ENCODE peak calls at places on chromosomes 3 and 15, in four cellular contexts. P is D721Med, D is H7, N is lung. Y is an unnamed sample.

GRCh38 chr3:51581529-51581928 is 43.0 kb downstream of the RAD54L2 start:
- DNase-seq in P (peak), D (no peak), N (no peak), Y (no peak)

GRCh38 chr3:53258600-53259426 is 3.0 kb upstream of the TKT start:
- DNase-seq in P (no peak), D (peak), N (no peak), Y (no peak)

GRCh38 chr3:187925326-187925725 is 180.1 kb upstream of the BCL6 start:
- DNase-seq in P (no peak), D (no peak), N (no peak), Y (no peak)

GRCh38 chr3:46162975-46163550 is 45.0 kb downstream of the CCR1 start:
- DNase-seq in P (no peak), D (no peak), N (no peak), Y (peak)

GRCh38 chr15:67840747-67841634 is 1.1 kb upstream of the RNU6-1 start:
- DNase-seq in P (no peak), D (peak), N (no peak), Y (no peak)

GRCh38 chr15:75024102-75024636 is 779 bp downstream of the PPCDC start:
- DNase-seq in P (no peak), D (peak), N (no peak), Y (no peak)

GRCh38 chr3:177195941-177196472 is 1.3 kb downstream of the TBL1XR1 start:
- DNase-seq in P (no peak), D (no peak), N (no peak), Y (no peak)

GRCh38 chr3:186700267-186700666 is 16.9 kb upstream of the KNG1 start:
- DNase-seq in P (no peak), D (no peak), N (no peak), Y (no peak)

GRCh38 chr15:88284441-88285106 is 28.0 kb upstream of the NTRK3 start:
- DNase-seq in P (no peak), D (peak), N (no peak), Y (no peak)

GRCh38 chr3:16471897-16472296 is 41.6 kb downstream of the RFTN1 start:
- DNase-seq in P (no peak), D (no peak), N (no peak), Y (no peak)

GRCh38 chr3:75136100-75136897 is 521.8 kb upstream of the CNTN3 start:
- DNase-seq in P (no peak), D (no peak), N (no peak), Y (peak)

GRCh38 chr15:38627684-38628277 is 63.2 kb upstream of the RASGRP1 start:
- DNase-seq in P (no peak), D (no peak), N (no peak), Y (no peak)